ENCODE peak calls at places on chromosomes 3 and 15, in ten cellular contexts. One of them, this sample, is unnamed.

GRCh38 chr3:107065094-107065861 is 312.0 kb upstream of the CCDC54 start:
- DNase-seq in A549: no peak
- DNase-seq in HCT116: no peak
- DNase-seq in GM12891: no peak
- DNase-seq in thyroid gland: no peak
- DNase-seq in spleen: no peak
- DNase-seq in uterus: no peak
- DNase-seq in HepG2: no peak
- DNase-seq in NB4: no peak
- DNase-seq in vagina: no peak
- DNase-seq in this sample: no peak

GRCh38 chr15:70699873-70700272 is 63.5 kb downstream of the UACA start:
- DNase-seq in A549: no peak
- DNase-seq in HCT116: no peak
- DNase-seq in GM12891: no peak
- DNase-seq in thyroid gland: no peak
- DNase-seq in spleen: no peak
- DNase-seq in uterus: no peak
- DNase-seq in HepG2: no peak
- DNase-seq in NB4: no peak
- DNase-seq in vagina: no peak
- DNase-seq in this sample: no peak

GRCh38 chr3:71051893-71052687 is 531.4 kb downstream of the FOXP1 start:
- DNase-seq in A549: no peak
- DNase-seq in HCT116: no peak
- DNase-seq in GM12891: no peak
- DNase-seq in thyroid gland: no peak
- DNase-seq in spleen: no peak
- DNase-seq in uterus: no peak
- DNase-seq in HepG2: no peak
- DNase-seq in NB4: peak
- DNase-seq in vagina: no peak
- DNase-seq in this sample: no peak

GRCh38 chr3:22908974-22909507 is 294.1 kb upstream of the UBE2E2 start:
- DNase-seq in A549: no peak
- DNase-seq in HCT116: no peak
- DNase-seq in GM12891: no peak
- DNase-seq in thyroid gland: no peak
- DNase-seq in spleen: no peak
- DNase-seq in uterus: no peak
- DNase-seq in HepG2: no peak
- DNase-seq in NB4: no peak
- DNase-seq in vagina: no peak
- DNase-seq in this sample: no peak

GRCh38 chr3:183098538-183099025 is 714 bp downstream of the MCCC1 start:
- DNase-seq in A549: no peak
- DNase-seq in HCT116: no peak
- DNase-seq in GM12891: no peak
- DNase-seq in thyroid gland: no peak
- DNase-seq in spleen: no peak
- DNase-seq in uterus: no peak
- DNase-seq in HepG2: no peak
- DNase-seq in NB4: no peak
- DNase-seq in vagina: no peak
- DNase-seq in this sample: no peak

GRCh38 chr3:101902041-101902440 is 52.7 kb downstream of the NFKBIZ start:
- DNase-seq in A549: peak
- DNase-seq in HCT116: peak
- DNase-seq in GM12891: no peak
- DNase-seq in thyroid gland: no peak
- DNase-seq in spleen: no peak
- DNase-seq in uterus: no peak
- DNase-seq in HepG2: no peak
- DNase-seq in NB4: peak
- DNase-seq in vagina: no peak
- DNase-seq in this sample: no peak

GRCh38 chr3:180036092-180036677 is 552 bp downstream of the PEX5L start:
- DNase-seq in A549: no peak
- DNase-seq in HCT116: no peak
- DNase-seq in GM12891: peak
- DNase-seq in thyroid gland: no peak
- DNase-seq in spleen: no peak
- DNase-seq in uterus: no peak
- DNase-seq in HepG2: no peak
- DNase-seq in NB4: peak
- DNase-seq in vagina: no peak
- DNase-seq in this sample: no peak

GRCh38 chr15:91193059-91193715 is 93.1 kb downstream of the SV2B start:
- DNase-seq in A549: no peak
- DNase-seq in HCT116: no peak
- DNase-seq in GM12891: no peak
- DNase-seq in thyroid gland: no peak
- DNase-seq in spleen: no peak
- DNase-seq in uterus: no peak
- DNase-seq in HepG2: no peak
- DNase-seq in NB4: no peak
- DNase-seq in vagina: no peak
- DNase-seq in this sample: no peak

GRCh38 chr15:66212471-66212870 is 41.1 kb downstream of the MEGF11 start:
- DNase-seq in A549: no peak
- DNase-seq in HCT116: no peak
- DNase-seq in GM12891: no peak
- DNase-seq in thyroid gland: no peak
- DNase-seq in spleen: peak
- DNase-seq in uterus: no peak
- DNase-seq in HepG2: no peak
- DNase-seq in NB4: no peak
- DNase-seq in vagina: no peak
- DNase-seq in this sample: no peak

GRCh38 chr15:73712107-73712506 is 27.9 kb downstream of the CD276 start:
- DNase-seq in A549: no peak
- DNase-seq in HCT116: no peak
- DNase-seq in GM12891: no peak
- DNase-seq in thyroid gland: no peak
- DNase-seq in spleen: no peak
- DNase-seq in uterus: no peak
- DNase-seq in HepG2: no peak
- DNase-seq in NB4: no peak
- DNase-seq in vagina: no peak
- DNase-seq in this sample: no peak

GRCh38 chr3:66416556-66417304 is 84.1 kb downstream of the LRIG1 start:
- DNase-seq in A549: no peak
- DNase-seq in HCT116: no peak
- DNase-seq in GM12891: no peak
- DNase-seq in thyroid gland: no peak
- DNase-seq in spleen: no peak
- DNase-seq in uterus: no peak
- DNase-seq in HepG2: no peak
- DNase-seq in NB4: no peak
- DNase-seq in vagina: no peak
- DNase-seq in this sample: no peak

GRCh38 chr3:99012051-99012450 is 110.6 kb upstream of the DCBLD2 start:
- DNase-seq in A549: no peak
- DNase-seq in HCT116: no peak
- DNase-seq in GM12891: peak
- DNase-seq in thyroid gland: peak
- DNase-seq in spleen: no peak
- DNase-seq in uterus: no peak
- DNase-seq in HepG2: no peak
- DNase-seq in NB4: no peak
- DNase-seq in vagina: no peak
- DNase-seq in this sample: no peak

GRCh38 chr3:104604326-104605010 is 762.2 kb upstream of the ALCAM start:
- DNase-seq in A549: no peak
- DNase-seq in HCT116: peak
- DNase-seq in GM12891: no peak
- DNase-seq in thyroid gland: no peak
- DNase-seq in spleen: no peak
- DNase-seq in uterus: no peak
- DNase-seq in HepG2: no peak
- DNase-seq in NB4: peak
- DNase-seq in vagina: no peak
- DNase-seq in this sample: no peak

GRCh38 chr3:98655666-98656065 is 62.3 kb upstream of the CPOX start:
- DNase-seq in A549: no peak
- DNase-seq in HCT116: no peak
- DNase-seq in GM12891: no peak
- DNase-seq in thyroid gland: no peak
- DNase-seq in spleen: no peak
- DNase-seq in uterus: no peak
- DNase-seq in HepG2: no peak
- DNase-seq in NB4: no peak
- DNase-seq in vagina: no peak
- DNase-seq in this sample: no peak

GRCh38 chr3:190456779-190457178 is 7.1 kb upstream of the TMEM207 start:
- DNase-seq in A549: no peak
- DNase-seq in HCT116: no peak
- DNase-seq in GM12891: no peak
- DNase-seq in thyroid gland: no peak
- DNase-seq in spleen: no peak
- DNase-seq in uterus: no peak
- DNase-seq in HepG2: no peak
- DNase-seq in NB4: no peak
- DNase-seq in vagina: no peak
- DNase-seq in this sample: no peak

GRCh38 chr3:72327008-72327407 is 521.2 kb downstream of the SHQ1 start:
- DNase-seq in A549: no peak
- DNase-seq in HCT116: no peak
- DNase-seq in GM12891: no peak
- DNase-seq in thyroid gland: no peak
- DNase-seq in spleen: no peak
- DNase-seq in uterus: no peak
- DNase-seq in HepG2: no peak
- DNase-seq in NB4: no peak
- DNase-seq in vagina: no peak
- DNase-seq in this sample: no peak
- TF ChIP-seq POLR2A in A549: no peak
- TF ChIP-seq POLR2A in HCT116: no peak
- TF ChIP-seq POLR2A in GM12891: no peak
- TF ChIP-seq POLR2A in thyroid gland: no peak
- TF ChIP-seq POLR2A in spleen: no peak
- TF ChIP-seq POLR2A in uterus: no peak
- TF ChIP-seq POLR2A in HepG2: no peak
- TF ChIP-seq POLR2A in NB4: no peak
- TF ChIP-seq POLR2A in vagina: no peak
- TF ChIP-seq POLR2A in this sample: no peak

DNA sequence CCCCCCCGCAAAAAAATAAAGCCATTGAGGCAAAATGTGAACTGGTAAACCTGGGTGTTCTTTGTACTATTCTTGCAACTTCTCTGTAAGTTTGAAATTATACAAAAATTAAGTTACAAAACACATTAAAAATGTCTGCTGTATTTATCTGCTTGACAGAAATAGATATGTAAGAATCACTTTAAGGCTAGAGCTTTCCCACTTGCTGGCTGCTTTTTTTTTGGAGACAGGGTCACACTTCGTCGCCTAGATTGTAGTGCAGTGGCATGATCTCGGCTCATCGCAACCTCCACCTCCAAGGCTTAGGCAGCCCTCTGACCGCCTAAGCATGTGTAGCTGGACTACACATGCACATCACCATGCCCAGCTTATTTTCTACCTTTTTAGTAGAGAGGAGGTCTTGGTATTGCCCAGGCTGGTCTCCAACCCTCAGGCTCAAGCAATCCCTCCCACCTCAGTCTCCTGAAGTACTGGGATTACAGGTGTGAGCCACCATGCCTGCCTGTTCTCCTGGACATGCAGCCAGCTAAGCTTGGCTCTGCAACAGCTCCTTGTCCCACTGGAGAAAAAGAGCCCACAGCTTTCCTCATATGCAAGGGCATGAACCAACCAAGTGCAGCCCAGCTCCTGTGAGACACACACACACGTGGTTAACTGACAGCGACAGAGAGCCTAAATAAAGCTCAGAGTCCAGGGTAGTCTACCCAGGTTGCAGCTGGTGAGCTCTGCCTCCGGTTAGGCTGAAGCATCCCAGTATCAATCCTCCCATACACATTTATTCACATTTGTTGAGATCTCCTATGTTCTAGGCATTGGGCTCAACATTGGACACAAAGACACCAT is 4.5 kb downstream of the RPS17 start:
- DNase-seq in A549: no peak
- DNase-seq in HCT116: no peak
- DNase-seq in GM12891: no peak
- DNase-seq in thyroid gland: no peak
- DNase-seq in spleen: no peak
- DNase-seq in uterus: no peak
- DNase-seq in HepG2: peak
- DNase-seq in NB4: peak
- DNase-seq in vagina: no peak
- DNase-seq in this sample: no peak
- TF ChIP-seq POLR2A in A549: no peak
- TF ChIP-seq POLR2A in HCT116: no peak
- TF ChIP-seq POLR2A in GM12891: peak
- TF ChIP-seq POLR2A in thyroid gland: no peak
- TF ChIP-seq POLR2A in spleen: no peak
- TF ChIP-seq POLR2A in uterus: no peak
- TF ChIP-seq POLR2A in HepG2: peak
- TF ChIP-seq POLR2A in NB4: no peak
- TF ChIP-seq POLR2A in vagina: no peak
- TF ChIP-seq POLR2A in this sample: peak

GRCh38 chr3:15858547-15859506 is 61.0 kb upstream of the ANKRD28 start:
- DNase-seq in A549: peak
- DNase-seq in HCT116: no peak
- DNase-seq in GM12891: peak
- DNase-seq in thyroid gland: peak
- DNase-seq in spleen: peak
- DNase-seq in uterus: peak
- DNase-seq in HepG2: peak
- DNase-seq in NB4: peak
- DNase-seq in vagina: no peak
- DNase-seq in this sample: peak
- TF ChIP-seq POLR2A in A549: no peak
- TF ChIP-seq POLR2A in HCT116: no peak
- TF ChIP-seq POLR2A in GM12891: no peak
- TF ChIP-seq POLR2A in thyroid gland: no peak
- TF ChIP-seq POLR2A in spleen: no peak
- TF ChIP-seq POLR2A in uterus: no peak
- TF ChIP-seq POLR2A in HepG2: peak
- TF ChIP-seq POLR2A in NB4: peak
- TF ChIP-seq POLR2A in vagina: no peak
- TF ChIP-seq POLR2A in this sample: peak

DNA sequence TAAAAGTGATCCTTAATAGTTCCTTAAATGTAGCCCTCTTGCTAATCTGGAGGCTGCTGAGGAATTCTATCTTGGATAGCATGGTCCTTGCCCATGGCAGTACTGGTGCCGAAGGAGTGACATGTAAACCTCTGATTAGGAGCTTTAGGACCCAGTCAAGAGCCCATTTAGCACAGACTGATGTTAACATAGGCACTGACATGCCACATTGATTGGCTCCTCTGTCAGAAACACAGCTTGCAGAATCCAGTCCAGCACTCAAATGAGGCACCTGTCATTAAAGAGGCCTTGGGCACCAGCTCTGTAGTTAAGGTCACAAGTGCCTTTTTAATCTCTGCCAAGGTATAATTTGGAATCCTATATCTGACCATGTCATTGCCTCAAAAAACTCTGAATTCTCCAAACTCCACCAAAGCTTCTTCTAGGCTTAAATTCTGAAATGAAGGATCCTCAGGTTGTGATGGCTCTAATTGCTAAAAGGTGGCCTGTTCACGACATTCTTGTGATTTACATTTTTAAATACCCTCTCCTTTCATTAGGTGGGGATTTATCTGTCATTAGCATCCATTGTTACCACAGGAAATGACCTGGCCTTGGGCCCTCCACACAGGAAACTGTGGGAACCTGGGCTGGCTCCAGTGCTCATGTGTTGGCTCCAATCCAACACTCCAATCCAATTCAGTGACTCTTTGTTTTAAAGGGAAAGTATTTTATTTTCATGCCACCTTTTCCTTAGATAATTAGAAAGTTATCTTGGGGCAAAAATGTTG is 57.3 kb upstream of the RNF7 start:
- DNase-seq in A549: no peak
- DNase-seq in HCT116: no peak
- DNase-seq in GM12891: no peak
- DNase-seq in thyroid gland: peak
- DNase-seq in spleen: no peak
- DNase-seq in uterus: peak
- DNase-seq in HepG2: no peak
- DNase-seq in NB4: peak
- DNase-seq in vagina: no peak
- DNase-seq in this sample: no peak
- TF ChIP-seq POLR2A in A549: no peak
- TF ChIP-seq POLR2A in HCT116: no peak
- TF ChIP-seq POLR2A in GM12891: no peak
- TF ChIP-seq POLR2A in thyroid gland: no peak
- TF ChIP-seq POLR2A in spleen: no peak
- TF ChIP-seq POLR2A in uterus: no peak
- TF ChIP-seq POLR2A in HepG2: no peak
- TF ChIP-seq POLR2A in NB4: no peak
- TF ChIP-seq POLR2A in vagina: no peak
- TF ChIP-seq POLR2A in this sample: no peak

This sample was measured in GM12892.